ENCODE peak calls at places on chromosome 4, in seven cellular contexts. M, P, K, A, R, H and N are unnamed samples.

GRCh38 chr4:136392576-136392975 is 1139.7 kb downstream of the PCDH18 start:
- DNase-seq in M (no peak), P (no peak), K (no peak), A (no peak), R (no peak), H (no peak), N (no peak)

GRCh38 chr4:85610450-85610849 is 135.5 kb downstream of the ARHGAP24 start:
- DNase-seq in M (no peak), P (no peak), K (no peak), A (no peak), R (no peak), H (no peak), N (no peak)

GRCh38 chr4:82820689-82821088 is 22.1 kb upstream of the SCD5 start:
- DNase-seq in M (no peak), P (no peak), K (no peak), A (no peak), R (no peak), H (no peak), N (no peak)

GRCh38 chr4:46392421-46392820 is 2.5 kb upstream of the GABRA2 start:
- DNase-seq in M (no peak), P (no peak), K (no peak), A (no peak), R (no peak), H (no peak), N (no peak)

GRCh38 chr4:7398104-7398423 is 36.7 kb downstream of the PSAPL1 start:
- DNase-seq in M (no peak), P (no peak), K (no peak), A (no peak), R (no peak), H (no peak), N (no peak)

GRCh38 chr4:1026115-1026514 is 14.7 kb downstream of the FGFRL1 start:
- DNase-seq in M (no peak), P (peak), K (peak), A (no peak), R (no peak), H (no peak), N (no peak)

GRCh38 chr4:2259541-2260267 is 2.2 kb downstream of the MXD4 start:
- DNase-seq in M (no peak), P (no peak), K (no peak), A (no peak), R (no peak), H (no peak), N (no peak)

GRCh38 chr4:9800878-9801277 is 19.4 kb downstream of the DRD5 start:
- DNase-seq in M (no peak), P (no peak), K (no peak), A (no peak), R (no peak), H (no peak), N (no peak)